ENCODE peak calls at places on chromosomes 2 and 18, in nine cellular contexts. H is adrenal gland, S is hepatocyte, Y is K562, R is fibroblast of villous mesenchyme, T is psoas muscle, N is choroid plexus epithelial cell, U is cardiac fibroblast, B is neural progenitor cell. I is an unnamed sample.
A peak's percentile ranks its signal among the peaks of the same experiment; 100 is the strongest.

GRCh38 chr2:241354668-241355658 is 1.1 kb upstream of the FARP2 start:
- DNase-seq in Y (peak; percentile 58), N (peak; percentile 82), B (peak; percentile 87), H (peak; percentile 93), S (peak; percentile 91), T (peak; percentile 85), R (peak; percentile 83), U (peak; percentile 79), I (peak; percentile 92)

GRCh38 chr2:75503048-75503607 is 57.6 kb downstream of the EVA1A start:
- DNase-seq in S (no peak), R (peak; percentile 56), N (peak; percentile 70), Y (no peak), U (peak; percentile 48), T (no peak), H (no peak), B (no peak), I (no peak)

GRCh38 chr2:166074011-166074410 is 53.8 kb downstream of the SCN1A start:
- DNase-seq in U (no peak), H (no peak), B (no peak), Y (no peak), R (no peak), S (no peak), N (no peak), T (no peak), I (no peak)

GRCh38 chr18:59821983-59822382 is 77.8 kb upstream of the PMAIP1 start:
- DNase-seq in U (peak; percentile 26), S (no peak), Y (no peak), H (no peak), N (peak; percentile 17), B (no peak), T (no peak), R (peak; percentile 39), I (no peak)

GRCh38 chr2:124261456-124261855 is 236.4 kb downstream of the CNTNAP5 start:
- DNase-seq in U (no peak), S (no peak), N (no peak), R (no peak), H (no peak), Y (no peak), B (no peak), T (no peak), I (no peak)

GRCh38 chr2:131062066-131062465 is 31.2 kb downstream of the FAM168B start:
- DNase-seq in T (no peak), B (no peak), U (no peak), H (no peak), R (peak; percentile 33), Y (no peak), S (no peak), N (no peak), I (no peak)

GRCh38 chr18:50644807-50645206 is 84.9 kb downstream of the MAPK4 start:
- DNase-seq in U (peak; percentile 17), T (no peak), N (peak; percentile 34), S (peak; percentile 49), R (no peak), B (peak; percentile 54), H (no peak), Y (peak; percentile 12), I (no peak)

GRCh38 chr2:183185534-183185933 is 61.3 kb downstream of the NUP35 start:
- DNase-seq in N (no peak), T (no peak), H (no peak), S (peak; percentile 8), U (no peak), Y (no peak), R (no peak), B (peak; percentile 43), I (no peak)

GRCh38 chr18:8705941-8706544 is 687 bp downstream of the MTCL1 start:
- DNase-seq in Y (peak; percentile 62), B (peak; percentile 45), U (no peak), R (no peak), H (peak; percentile 25), S (peak; percentile 53), T (peak; percentile 24), N (no peak), I (peak; percentile 80)

GRCh38 chr18:31445908-31446307 is 1.6 kb upstream of the DSG3 start:
- DNase-seq in S (no peak), U (no peak), R (no peak), N (no peak), H (no peak), Y (no peak), B (no peak), T (no peak), I (no peak)

GRCh38 chr2:75222527-75222926 is 23.2 kb upstream of the TACR1 start:
- DNase-seq in R (no peak), S (no peak), U (no peak), N (no peak), B (no peak), H (no peak), T (no peak), Y (no peak), I (no peak)

GRCh38 chr18:8400193-8400752 is 209.0 kb upstream of the RAB12 start:
- DNase-seq in R (no peak), U (no peak), N (no peak), Y (no peak), T (no peak), S (no peak), H (no peak), B (no peak), I (no peak)

GRCh38 chr18:23591011-23591410 is 4.7 kb upstream of the NPC1 start:
- DNase-seq in S (no peak), B (no peak), N (peak; percentile 28), R (peak; percentile 59), H (no peak), U (peak; percentile 32), Y (no peak), T (no peak), I (no peak)

GRCh38 chr2:177275041-177275440 is 10.5 kb upstream of the NFE2L2 start:
- DNase-seq in B (no peak), U (peak; percentile 89), N (peak; percentile 93), Y (no peak), H (no peak), R (peak; percentile 87), T (no peak), S (no peak), I (no peak)

GRCh38 chr2:216700088-216700567 is 4.8 kb upstream of the IGFBP5 start:
- DNase-seq in B (no peak), R (no peak), U (no peak), S (no peak), Y (no peak), H (no peak), T (no peak), N (no peak), I (no peak)

GRCh38 chr2:233081731-233082221 is 21.6 kb downstream of the INPP5D start:
- DNase-seq in Y (no peak), H (no peak), T (no peak), R (no peak), B (no peak), S (no peak), U (no peak), N (no peak), I (no peak)

GRCh38 chr2:19643117-19643518 is 258.7 kb downstream of the TTC32 start:
- DNase-seq in R (peak; percentile 23), N (peak; percentile 46), T (no peak), H (no peak), U (no peak), S (no peak), Y (no peak), B (no peak), I (no peak)

GRCh38 chr2:48946444-48947048 is 191.0 kb upstream of the LHCGR start:
- DNase-seq in H (peak; percentile 41), R (peak; percentile 43), T (no peak), Y (peak; percentile 73), U (peak; percentile 60), N (peak; percentile 61), S (peak; percentile 69), B (peak; percentile 74), I (no peak)

GRCh38 chr18:61612517-61612916 is 279.3 kb downstream of the CDH20 start:
- DNase-seq in U (no peak), B (no peak), H (no peak), R (no peak), T (no peak), N (peak; percentile 44), S (no peak), Y (no peak), I (no peak)

GRCh38 chr2:72900191-72900825 is 13.1 kb downstream of the SPR start:
- DNase-seq in B (no peak), R (no peak), U (no peak), T (no peak), Y (no peak), N (no peak), S (no peak), H (no peak), I (no peak)

DNA sequence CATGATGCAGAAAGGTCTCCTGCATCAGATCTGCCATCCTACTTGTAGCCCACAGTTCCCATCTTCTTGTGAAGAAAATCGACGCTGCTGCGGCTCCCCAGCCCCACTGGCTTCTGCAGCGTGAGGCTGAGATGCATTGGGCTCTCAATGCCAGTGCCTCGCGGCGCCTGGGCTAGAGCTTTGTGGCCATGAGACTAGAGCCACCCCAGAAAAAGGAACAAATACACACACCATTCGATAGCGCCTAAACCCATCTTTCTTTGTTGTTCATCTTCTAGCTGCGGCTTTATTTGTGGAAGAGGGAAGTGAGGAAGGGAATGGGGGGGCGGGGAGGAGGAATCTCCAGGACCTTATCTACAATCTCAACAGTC is 2.7 kb downstream of the NOL4 start:
- DNase-seq in T (no peak), Y (no peak), N (no peak), H (peak; percentile 14), U (no peak), S (peak; percentile 5), B (peak; percentile 60), R (no peak), I (no peak)
- H3K4me3 ChIP-seq in T (peak overlapping the region; percentile 67), Y (no peak overlapping the region), N (no peak overlapping the region), H (no peak overlapping the region), U (peak overlapping the region; percentile 28), S (peak overlapping the region; percentile 46), B (peak overlapping the region; percentile 71), R (no peak overlapping the region), I (no peak overlapping the region)

GRCh38 chr18:25503567-25504081 is 151.7 kb upstream of the ZNF521 start:
- DNase-seq in B (peak; percentile 57), U (peak; percentile 83), S (peak; percentile 77), T (peak; percentile 41), N (peak; percentile 84), R (peak; percentile 77), Y (no peak), H (peak; percentile 53), I (no peak)
- H3K4me3 ChIP-seq in B (peak overlapping the region; percentile 46), U (peak overlapping the region; percentile 42), S (peak overlapping the region; percentile 4), T (peak overlapping the region; percentile 52), N (peak overlapping the region; percentile 45), R (peak overlapping the region; percentile 57), Y (peak overlapping the region; percentile 3), H (no peak overlapping the region), I (peak overlapping the region; percentile 15)

GRCh38 chr2:207285451-207285771 is 119.7 kb upstream of the KLF7 start:
- DNase-seq in N (no peak), H (no peak), R (peak; percentile 25), S (no peak), B (no peak), U (no peak), Y (no peak), T (no peak), I (no peak)
- H3K4me3 ChIP-seq in N (no peak overlapping the region), H (no peak overlapping the region), R (no peak overlapping the region), S (no peak overlapping the region), B (no peak overlapping the region), U (no peak overlapping the region), Y (no peak overlapping the region), T (no peak overlapping the region), I (no peak overlapping the region)

DNA sequence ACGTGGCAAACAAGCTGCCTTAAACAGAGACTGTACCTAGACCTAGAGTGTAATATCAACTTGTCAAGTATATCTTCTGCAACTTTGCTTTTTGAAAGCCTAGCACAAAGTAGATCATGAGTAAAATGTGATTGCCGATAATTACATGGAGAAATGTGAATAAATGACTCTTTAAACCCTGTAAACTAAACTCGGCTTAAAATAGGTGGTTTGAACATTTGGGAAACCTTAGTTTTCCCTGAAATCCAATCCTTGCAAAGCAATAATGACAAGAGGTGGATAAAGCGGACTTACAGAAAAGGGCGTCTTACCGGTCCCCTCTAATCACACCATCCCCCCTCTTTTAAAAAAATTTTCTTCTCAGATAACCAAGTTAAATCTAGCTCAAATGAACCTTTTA is 549 bp upstream of the PSMD14 start:
- DNase-seq in H (no peak), T (no peak), N (no peak), Y (no peak), R (no peak), U (no peak), B (no peak), S (no peak), I (no peak)
- H3K4me3 ChIP-seq in H (peak overlapping the region; percentile 52), T (peak overlapping the region; percentile 67), N (peak overlapping the region; percentile 68), Y (peak overlapping the region; percentile 66), R (peak overlapping the region; percentile 83), U (peak overlapping the region; percentile 81), B (peak overlapping the region; percentile 73), S (peak overlapping the region; percentile 67), I (peak overlapping the region; percentile 81)